ENCODE peak calls at places on chromosomes 3 and 15, in six cellular contexts. H, D, N, E, T and W are unnamed samples.

GRCh38 chr3:158696618-158697017 is 24.2 kb upstream of the LXN start:
- DNase-seq in H (no peak), D (no peak), N (no peak), E (no peak), T (no peak), W (no peak)

GRCh38 chr15:96274698-96275097 is 55.8 kb upstream of the NR2F2 start:
- DNase-seq in H (no peak), D (no peak), N (no peak), E (no peak), T (no peak), W (no peak)

GRCh38 chr3:99114565-99115291 is 213.2 kb upstream of the DCBLD2 start:
- DNase-seq in H (no peak), D (no peak), N (peak; percentile 28), E (no peak), T (no peak), W (peak; percentile 29)

GRCh38 chr15:45134046-45134445 is 4.3 kb downstream of the DUOX1 start:
- DNase-seq in H (no peak), D (no peak), N (no peak), E (no peak), T (no peak), W (no peak)

GRCh38 chr15:32878342-32878741 is 160.5 kb downstream of the GREM1 start:
- DNase-seq in H (no peak), D (no peak), N (no peak), E (no peak), T (no peak), W (no peak)

GRCh38 chr3:72791132-72791531 is 57.1 kb downstream of the SHQ1 start:
- DNase-seq in H (no peak), D (no peak), N (no peak), E (no peak), T (no peak), W (no peak)

GRCh38 chr15:88654430-88655102 is 15.8 kb downstream of the ISG20 start:
- DNase-seq in H (no peak), D (no peak), N (no peak), E (no peak), T (no peak), W (peak; percentile 8)

GRCh38 chr15:40499931-40500330 is 29.1 kb downstream of the CHST14 start:
- DNase-seq in H (no peak), D (no peak), N (no peak), E (no peak), T (no peak), W (no peak)

GRCh38 chr3:37216597-37217097 is 42.3 kb upstream of the LRRFIP2 start:
- DNase-seq in H (no peak), D (no peak), N (no peak), E (no peak), T (no peak), W (no peak)

GRCh38 chr3:186166036-186166435 is 57.1 kb upstream of the ETV5 start:
- DNase-seq in H (no peak), D (no peak), N (no peak), E (no peak), T (no peak), W (no peak)

GRCh38 chr15:36879568-36880225 is 220.7 kb downstream of the MEIS2 start:
- DNase-seq in H (no peak), D (no peak), N (no peak), E (no peak), T (no peak), W (no peak)

GRCh38 chr15:40300367-40300766 is 7.4 kb downstream of the PLCB2 start:
- DNase-seq in H (no peak), D (no peak), N (no peak), E (no peak), T (no peak), W (no peak)

GRCh38 chr15:94451461-94451860 is 220.1 kb downstream of the MCTP2 start:
- DNase-seq in H (no peak), D (no peak), N (no peak), E (no peak), T (no peak), W (no peak)

GRCh38 chr3:177576754-177577153 is 379.5 kb upstream of the TBL1XR1 start:
- DNase-seq in H (no peak), D (no peak), N (no peak), E (no peak), T (no peak), W (no peak)

GRCh38 chr3:24344784-24345439 is 149.7 kb downstream of the THRB start:
- DNase-seq in H (no peak), D (no peak), N (no peak), E (no peak), T (no peak), W (no peak)

GRCh38 chr15:48602358-48603122 is 43.0 kb downstream of the FBN1 start:
- DNase-seq in H (no peak), D (no peak), N (no peak), E (no peak), T (no peak), W (no peak)

GRCh38 chr3:187186801-187187421 is 10.4 kb upstream of the RTP1 start:
- DNase-seq in H (no peak), D (peak; percentile 14), N (peak; percentile 24), E (peak; percentile 73), T (no peak), W (no peak)

GRCh38 chr3:138479355-138479964 is 45.0 kb downstream of the ESYT3 start:
- DNase-seq in H (peak; percentile 60), D (no peak), N (no peak), E (no peak), T (peak; percentile 45), W (peak; percentile 30)

GRCh38 chr3:114569186-114569585 is 275.4 kb downstream of the TIGIT start:
- DNase-seq in H (no peak), D (no peak), N (no peak), E (no peak), T (no peak), W (no peak)

GRCh38 chr15:90201944-90202375 is 830 bp downstream of the SEMA4B start:
- DNase-seq in H (no peak), D (no peak), N (no peak), E (no peak), T (no peak), W (no peak)

GRCh38 chr15:90202929-90203328 is 1.8 kb downstream of the SEMA4B start:
- DNase-seq in H (no peak), D (no peak), N (no peak), E (no peak), T (no peak), W (no peak)

GRCh38 chr15:90205050-90205848 is 4.1 kb downstream of the SEMA4B start:
- DNase-seq in H (no peak), D (no peak), N (no peak), E (no peak), T (no peak), W (no peak)

GRCh38 chr15:90203922-90204321 is 2.8 kb downstream of the SEMA4B start:
- DNase-seq in H (peak; percentile 33), D (no peak), N (no peak), E (no peak), T (no peak), W (no peak)

GRCh38 chr15:90203473-90203872 is 2.3 kb downstream of the SEMA4B start:
- DNase-seq in H (no peak), D (no peak), N (no peak), E (no peak), T (no peak), W (no peak)
- H3K4me3 ChIP-seq in H (no peak overlapping the region), D (no peak overlapping the region), N (no peak overlapping the region), E (no peak overlapping the region), T (no peak overlapping the region), W (no peak overlapping the region)

DNA sequence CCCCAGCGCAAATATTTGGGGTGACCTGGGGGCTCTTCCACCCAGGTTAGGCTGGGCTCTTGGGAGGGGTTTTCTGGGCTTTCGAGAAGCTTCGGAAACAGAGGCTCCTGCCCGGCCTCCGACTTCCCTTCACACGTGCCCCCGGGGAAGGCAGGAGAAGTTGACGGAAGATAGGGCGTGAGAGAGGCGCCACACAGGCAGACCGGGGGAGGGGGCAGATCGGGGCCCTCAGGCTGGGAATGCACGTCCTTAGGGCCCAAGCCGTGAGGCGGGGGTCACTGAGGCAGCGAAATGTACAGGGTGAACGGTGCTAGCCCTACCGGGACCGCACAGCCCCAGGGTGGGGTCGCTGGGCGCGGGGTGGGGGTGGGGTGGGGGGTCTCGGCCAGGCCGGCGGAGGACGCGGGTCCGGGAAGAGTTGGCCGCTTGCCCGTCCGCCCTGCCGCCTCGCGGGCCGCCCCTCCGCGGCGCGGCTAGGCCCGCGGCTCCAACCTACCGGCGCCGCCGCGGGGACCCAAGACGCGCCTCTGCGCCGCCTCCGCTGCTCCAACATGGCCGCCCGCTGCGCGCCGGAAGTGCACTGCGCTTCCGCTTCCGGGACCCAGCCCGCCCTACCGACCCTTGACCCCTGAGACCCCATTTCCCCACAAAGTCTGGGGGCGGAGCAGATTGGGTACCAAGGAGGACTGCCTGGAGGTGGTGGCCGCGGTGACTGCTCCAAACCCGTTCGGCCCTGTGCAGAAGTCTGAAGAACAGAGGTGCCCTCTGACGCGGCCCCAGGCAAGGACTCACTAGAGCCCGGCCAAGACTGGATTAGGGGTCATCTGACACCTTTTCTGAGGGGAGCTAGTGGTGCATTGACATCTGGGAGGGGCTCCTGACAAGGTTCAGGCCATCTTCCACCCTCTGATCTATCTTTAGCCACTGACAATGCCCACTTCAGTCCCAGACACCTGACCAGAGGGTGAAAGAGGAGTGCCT is at the start of gene CCDC71:
- DNase-seq in H (peak; percentile 75), D (peak; percentile 73), N (peak; percentile 74), E (peak; percentile 82), T (peak; percentile 62), W (peak; percentile 70)
- TF ChIP-seq POLR2A in H (peak; percentile 20), D (no peak), N (no peak), E (peak; percentile 57), T (peak; percentile 31), W (no peak)

DNA sequence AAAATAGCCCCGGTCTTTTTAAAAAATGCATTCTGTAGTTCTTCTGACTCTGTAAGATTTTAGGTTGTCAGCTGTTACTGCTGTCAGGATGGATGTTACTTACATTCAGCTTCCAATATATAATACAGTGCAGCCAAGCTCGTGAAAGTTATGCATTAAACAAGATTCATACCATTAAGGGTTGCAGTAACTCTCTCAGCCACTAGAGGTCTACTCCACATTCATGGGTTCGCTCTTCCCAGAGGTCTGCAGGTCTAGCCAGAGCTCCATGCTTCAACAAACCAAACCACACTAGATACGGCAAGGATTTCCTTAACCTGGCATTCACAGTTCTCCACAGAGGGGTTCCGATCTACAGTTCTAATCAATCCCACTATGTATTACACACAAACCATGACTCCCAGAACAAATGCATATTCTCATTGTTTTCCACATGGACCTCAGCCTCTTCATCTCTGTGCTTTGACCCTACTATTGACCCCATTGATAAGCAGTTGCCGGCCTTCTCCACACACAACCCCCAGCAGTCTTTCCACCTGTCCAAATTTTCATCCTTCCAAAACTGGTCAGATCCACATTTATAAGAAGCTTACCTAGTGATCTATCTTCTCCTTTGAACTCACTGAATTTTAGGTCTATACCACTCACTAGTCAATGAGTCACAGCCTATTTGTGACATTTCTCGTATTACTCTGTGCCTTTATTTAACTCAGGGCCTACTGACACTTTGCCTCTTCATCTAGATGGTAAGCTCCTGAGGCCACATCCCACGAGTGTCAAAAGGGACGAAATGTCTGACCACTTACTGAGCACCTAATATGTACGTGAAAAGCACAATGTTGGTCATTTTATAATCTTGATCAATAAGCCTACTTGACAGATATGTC is 33.7 kb downstream of the RORA start:
- DNase-seq in H (no peak), D (no peak), N (peak; percentile 12), E (no peak), T (peak; percentile 37), W (peak; percentile 21)
- TF ChIP-seq CTCF in H (peak; percentile 54), D (peak; percentile 48), N (peak; percentile 62), E (peak; percentile 63), T (peak; percentile 41), W (no peak)

GRCh38 chr3:52057806-52058099 is 1.4 kb upstream of the DUSP7 start:
- DNase-seq in H (no peak), D (no peak), N (no peak), E (no peak), T (no peak), W (no peak)
- H3K4me3 ChIP-seq in H (no peak overlapping the region), D (peak overlapping the region; percentile 1), N (no peak overlapping the region), E (peak overlapping the region; percentile 76), T (peak overlapping the region; percentile 43), W (peak overlapping the region; percentile 21)